ENCODE peak calls at places on chromosomes 12 and 14, in five cellular contexts. P is adrenal gland, T is BE2C, J is upper lobe of right lung, X is body of pancreas. W is an unnamed sample.

GRCh38 chr12:105485321-105485910 is 154.9 kb downstream of the C12orf75 start:
- DNase-seq in P (peak), T (no peak), J (no peak), X (peak), W (no peak)

GRCh38 chr12:130199536-130200390 is 37.5 kb downstream of the FZD10 start:
- DNase-seq in P (no peak), T (no peak), J (no peak), X (no peak), W (no peak)

GRCh38 chr12:58583541-58583940 is 336.8 kb downstream of the LRIG3 start:
- DNase-seq in P (peak), T (no peak), J (no peak), X (no peak), W (no peak)

GRCh38 chr12:125149160-125150108 is 84.2 kb downstream of the AACS start:
- DNase-seq in P (no peak), T (no peak), J (no peak), X (peak), W (no peak)

GRCh38 chr12:75870878-75871277 is 160.7 kb downstream of the PHLDA1 start:
- DNase-seq in P (no peak), T (no peak), J (no peak), X (no peak), W (no peak)

GRCh38 chr12:64123448-64123847 is 98.6 kb downstream of the KICS2 start:
- DNase-seq in P (no peak), T (no peak), J (no peak), X (no peak), W (no peak)

GRCh38 chr12:130862161-130862560 is 9.7 kb upstream of the RAN start:
- DNase-seq in P (no peak), T (no peak), J (no peak), X (no peak), W (no peak)

GRCh38 chr12:11863478-11863906 is 207.2 kb upstream of the BCL2L14 start:
- DNase-seq in P (peak), T (peak), J (no peak), X (peak), W (no peak)

GRCh38 chr12:123064885-123065619 is 84.6 kb downstream of the ARL6IP4 start:
- DNase-seq in P (no peak), T (no peak), J (no peak), X (no peak), W (no peak)

GRCh38 chr12:48334807-48335206 is 15.9 kb downstream of the ZNF641 start:
- DNase-seq in P (no peak), T (no peak), J (no peak), X (no peak), W (no peak)

GRCh38 chr12:52496590-52497071 is 3.6 kb upstream of the KRT6A start:
- DNase-seq in P (no peak), T (no peak), J (no peak), X (no peak), W (no peak)

GRCh38 chr12:15984097-15984800 is 73.1 kb downstream of the DERA start:
- DNase-seq in P (no peak), T (no peak), J (no peak), X (peak), W (no peak)

GRCh38 chr14:99188721-99189120 is 83.3 kb downstream of the BCL11B start:
- DNase-seq in P (no peak), T (no peak), J (no peak), X (no peak), W (no peak)

GRCh38 chr12:130952106-130952505 is 1.6 kb upstream of the ADGRD1 start:
- DNase-seq in P (no peak), T (peak), J (no peak), X (no peak), W (no peak)

GRCh38 chr14:105250008-105250366 is 1.7 kb downstream of the BTBD6 start:
- DNase-seq in P (no peak), T (no peak), J (no peak), X (no peak), W (no peak)

GRCh38 chr14:23805761-23806160 is 147.8 kb upstream of the DHRS4 start:
- DNase-seq in P (no peak), T (no peak), J (no peak), X (no peak), W (no peak)

GRCh38 chr14:64875350-64875749 is 4.4 kb downstream of the SPTB start:
- DNase-seq in P (no peak), T (no peak), J (no peak), X (no peak), W (no peak)

GRCh38 chr14:102690509-102691286 is 86.6 kb upstream of the TRAF3 start:
- DNase-seq in P (no peak), T (no peak), J (no peak), X (peak), W (no peak)

GRCh38 chr14:75811862-75812505 is 150.9 kb downstream of the TTLL5 start:
- DNase-seq in P (no peak), T (no peak), J (no peak), X (peak), W (no peak)

GRCh38 chr14:24944800-24945199 is 105.1 kb downstream of the STXBP6 start:
- DNase-seq in P (no peak), T (no peak), J (no peak), X (no peak), W (no peak)

GRCh38 chr14:94144765-94145164 is 15.4 kb upstream of the IFI27L2 start:
- DNase-seq in P (no peak), T (no peak), J (no peak), X (no peak), W (no peak)

GRCh38 chr12:32357601-32358249 is 41.6 kb upstream of the FGD4 start:
- DNase-seq in P (no peak), T (no peak), J (no peak), X (no peak), W (no peak)

GRCh38 chr12:113347892-113348291 is 10.5 kb upstream of the PLBD2 start:
- DNase-seq in P (peak), T (no peak), J (no peak), X (no peak), W (no peak)

GRCh38 chr12:121060149-121061001 is 21.3 kb upstream of the OASL start:
- DNase-seq in P (peak), T (no peak), J (no peak), X (peak), W (no peak)
- TF ChIP-seq CTCF in P (peak), T (peak), J (peak), X (peak), W (no peak)

GRCh38 chr12:82685721-82686222 is 934 bp upstream of the TMTC2 start:
- DNase-seq in P (peak), T (peak), J (peak), X (peak), W (peak)
- TF ChIP-seq CTCF in P (peak), T (peak), J (peak), X (peak), W (no peak)

DNA sequence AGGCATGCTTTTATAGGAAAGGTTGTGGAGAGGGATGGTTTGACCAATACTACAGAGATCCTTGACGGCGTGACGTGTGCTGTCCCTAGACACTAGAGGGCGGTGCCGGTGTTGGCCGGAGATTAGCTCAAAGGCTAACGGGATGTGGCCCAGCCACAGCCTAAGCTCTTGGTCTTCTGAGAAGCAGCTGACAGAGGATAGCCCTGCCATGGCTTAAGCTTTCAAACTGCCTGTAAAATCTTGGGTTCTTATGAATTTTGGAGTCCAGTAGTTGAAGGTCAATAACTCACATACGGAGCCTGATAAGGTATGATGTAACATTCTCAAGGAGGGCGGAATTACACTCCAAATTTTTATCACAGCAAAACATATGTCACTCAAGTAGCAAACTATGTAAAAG is 515.7 kb upstream of the ATXN7L3B start:
- DNase-seq in P (peak), T (peak), J (no peak), X (peak), W (no peak)
- TF ChIP-seq CTCF in P (peak), T (peak), J (peak), X (peak), W (no peak)

GRCh38 chr12:80512781-80513180 is 68.7 kb downstream of the PTPRQ start:
- DNase-seq in P (no peak), T (no peak), J (no peak), X (no peak), W (no peak)
- TF ChIP-seq CTCF in P (no peak), T (no peak), J (no peak), X (no peak), W (no peak)

GRCh38 chr12:10613334-10614055 is at the start of gene MAGOHB:
- DNase-seq in P (peak), T (peak), J (peak), X (peak), W (peak)
- TF ChIP-seq CTCF in P (peak), T (no peak), J (no peak), X (peak), W (no peak)

DNA sequence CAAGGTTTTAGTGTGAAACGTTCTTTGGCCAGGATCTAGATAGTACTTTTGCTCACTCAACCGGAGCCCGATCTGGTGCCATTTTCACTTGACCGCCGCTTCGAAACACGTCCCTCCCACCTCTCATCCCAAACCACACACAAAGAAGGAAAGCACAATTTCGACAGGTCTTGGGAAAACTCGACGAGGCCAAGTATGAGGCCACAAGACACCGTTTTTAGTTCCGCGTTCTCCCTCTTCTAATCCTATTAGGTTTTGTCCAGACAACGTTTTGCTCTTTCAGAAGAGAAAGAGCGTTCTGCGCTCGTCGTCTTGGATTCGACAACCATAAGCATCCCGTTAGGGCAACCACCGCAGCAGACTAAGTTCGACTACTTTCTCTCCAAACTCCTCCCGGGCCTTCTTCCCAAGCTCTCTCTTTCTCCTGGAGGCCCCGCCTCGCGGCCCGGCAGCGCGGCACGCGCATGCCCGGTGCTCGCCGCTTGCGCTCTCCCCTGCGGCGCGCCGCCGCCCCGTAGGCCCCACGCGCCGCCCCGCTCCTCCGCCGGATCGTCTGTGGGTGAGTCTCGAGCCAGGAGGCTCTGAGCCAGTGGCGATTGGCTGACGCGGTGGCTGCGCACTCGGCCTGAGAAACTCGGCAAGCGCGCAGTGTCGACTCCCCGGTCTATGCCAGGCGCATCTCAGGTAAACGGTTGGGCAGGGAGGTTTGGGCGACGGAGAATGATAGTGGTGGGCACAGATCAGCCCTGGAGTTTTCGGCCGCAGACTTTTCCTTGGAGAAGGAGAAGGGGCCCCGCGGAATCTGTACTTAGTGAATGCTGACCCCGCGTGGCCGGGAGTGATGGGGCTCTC is at the start of gene MIPOL1:
- DNase-seq in P (peak), T (peak), J (peak), X (peak), W (peak)
- TF ChIP-seq CTCF in P (no peak), T (peak), J (peak), X (peak), W (no peak)

DNA sequence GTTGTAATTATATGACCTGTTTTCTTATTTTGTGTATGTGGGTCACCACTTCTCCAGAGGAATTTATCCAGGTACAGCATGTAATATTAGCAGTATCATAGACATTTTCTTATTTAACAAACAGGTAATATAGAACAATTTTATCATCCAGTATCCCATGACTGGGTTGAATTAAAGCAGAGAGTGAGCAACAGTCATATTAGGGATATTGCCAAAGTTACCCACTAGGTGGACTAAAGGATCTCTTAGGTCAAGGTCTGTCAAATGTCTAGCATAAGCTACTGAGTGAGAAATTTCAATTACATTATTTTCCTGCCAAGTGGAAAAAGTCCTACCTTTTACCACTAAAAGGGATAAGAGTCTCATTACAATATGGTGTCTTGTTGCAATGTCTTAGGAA is 62.1 kb upstream of the TRIM9 start:
- DNase-seq in P (no peak), T (no peak), J (no peak), X (no peak), W (no peak)
- TF ChIP-seq CTCF in P (no peak), T (peak), J (peak), X (peak), W (no peak)

W was measured in omental fat pad.